ENCODE peak calls at places on chromosomes 1 and 21, in five cellular contexts. J is CD4-positive, alpha-beta memory T cell; I is IMR-90; G is pancreas; T is A549. Z is an unnamed sample. For H3K4me1, the result is how much of the 10 kb centered on the place peaks cover.

GRCh38 chr1:3597599-3597964 is 13.7 kb downstream of the MEGF6 start:
- DNase-seq in T (no peak), J (no peak), I (no peak), G (no peak), Z (peak)

GRCh38 chr1:54282101-54282847 is 82.3 kb downstream of the MRPL37 start:
- DNase-seq in G (peak), T (no peak), J (no peak), I (no peak), Z (no peak)

GRCh38 chr1:192767798-192768197 is 41.0 kb upstream of the RGS2 start:
- DNase-seq in G (no peak), I (no peak), T (no peak), J (no peak), Z (no peak)

GRCh38 chr1:1068374-1069060 is 5.6 kb downstream of the RNF223 start:
- DNase-seq in G (peak), T (no peak), I (no peak), J (peak), Z (peak)

GRCh38 chr1:228963795-228964177 is 228.5 kb downstream of the RHOU start:
- DNase-seq in I (no peak), G (no peak), T (no peak), J (no peak), Z (no peak)

GRCh38 chr1:183840140-183840539 is 35.2 kb downstream of the RGL1 start:
- DNase-seq in G (no peak), J (no peak), I (peak), T (peak), Z (no peak)

GRCh38 chr1:22290157-22290556 is 147.3 kb upstream of the WNT4 start:
- DNase-seq in I (no peak), T (no peak), J (no peak), G (no peak), Z (no peak)

GRCh38 chr1:55375617-55376258 is 160.6 kb upstream of the USP24 start:
- DNase-seq in T (peak), J (no peak), G (peak), I (peak), Z (no peak)

GRCh38 chr1:203627819-203628184 is 1.2 kb downstream of the ATP2B4 start:
- DNase-seq in T (no peak), J (peak), I (no peak), G (no peak), Z (no peak)

GRCh38 chr1:112881742-112882127 is 74.3 kb downstream of the SLC16A1 start:
- DNase-seq in T (no peak), I (peak), J (no peak), G (no peak), Z (no peak)

GRCh38 chr1:2044510-2045319 is 5.5 kb upstream of the PRKCZ start:
- DNase-seq in I (peak), T (peak), J (peak), G (peak), Z (peak)

GRCh38 chr1:44407430-44408180 is 2.5 kb downstream of the RNF220 start:
- DNase-seq in G (no peak), J (no peak), T (no peak), I (no peak), Z (no peak)

GRCh38 chr1:45796381-45796780 is 7.0 kb upstream of the MAST2 start:
- DNase-seq in J (no peak), I (no peak), T (no peak), G (no peak), Z (no peak)

GRCh38 chr21:42079939-42080787 is 9.0 kb downstream of the UMODL1 start:
- DNase-seq in J (no peak), I (peak), G (no peak), T (no peak), Z (no peak)

GRCh38 chr1:69888657-69889056 is 316.7 kb downstream of the LRRC40 start:
- DNase-seq in J (no peak), I (no peak), T (no peak), G (no peak), Z (no peak)

GRCh38 chr1:93775224-93775623 is 93.6 kb upstream of the BCAR3 start:
- DNase-seq in I (no peak), G (no peak), T (peak), J (no peak), Z (no peak)

GRCh38 chr1:221431068-221431651 is 310.7 kb downstream of the DUSP10 start:
- DNase-seq in J (no peak), I (peak), T (no peak), G (no peak), Z (no peak)

GRCh38 chr1:90371106-90371813 is 345.8 kb downstream of the BARHL2 start:
- DNase-seq in J (no peak), T (no peak), G (no peak), I (peak), Z (no peak)

GRCh38 chr1:41587791-41588190 is 103.3 kb upstream of the EDN2 start:
- DNase-seq in J (no peak), G (no peak), T (no peak), I (no peak), Z (no peak)

DNA sequence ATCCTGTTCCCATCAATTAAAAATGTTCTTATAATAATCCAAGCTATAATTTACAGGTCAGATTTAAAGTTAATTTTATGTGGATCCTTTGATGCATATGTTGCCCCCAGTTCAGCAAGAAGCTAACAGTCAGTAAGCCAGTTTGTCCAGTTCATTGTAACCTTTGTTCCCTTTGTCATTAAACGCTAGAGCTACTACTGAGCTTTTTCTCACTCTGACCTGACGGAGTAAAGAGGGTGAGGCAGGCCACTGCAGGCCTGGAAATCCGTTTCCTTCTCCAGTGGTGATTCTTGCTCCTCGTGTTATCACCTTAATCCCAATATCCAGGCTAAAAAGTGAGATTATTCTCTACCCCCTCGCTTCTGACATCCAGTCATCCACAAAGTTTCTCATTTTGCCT is 10.2 kb downstream of the YBX1 start:
- DNase-seq in I (no peak), G (no peak), J (no peak), T (no peak), Z (no peak)
- H3K27ac ChIP-seq in I (no peak), G (peak), J (no peak), T (no peak), Z (no peak)

DNA sequence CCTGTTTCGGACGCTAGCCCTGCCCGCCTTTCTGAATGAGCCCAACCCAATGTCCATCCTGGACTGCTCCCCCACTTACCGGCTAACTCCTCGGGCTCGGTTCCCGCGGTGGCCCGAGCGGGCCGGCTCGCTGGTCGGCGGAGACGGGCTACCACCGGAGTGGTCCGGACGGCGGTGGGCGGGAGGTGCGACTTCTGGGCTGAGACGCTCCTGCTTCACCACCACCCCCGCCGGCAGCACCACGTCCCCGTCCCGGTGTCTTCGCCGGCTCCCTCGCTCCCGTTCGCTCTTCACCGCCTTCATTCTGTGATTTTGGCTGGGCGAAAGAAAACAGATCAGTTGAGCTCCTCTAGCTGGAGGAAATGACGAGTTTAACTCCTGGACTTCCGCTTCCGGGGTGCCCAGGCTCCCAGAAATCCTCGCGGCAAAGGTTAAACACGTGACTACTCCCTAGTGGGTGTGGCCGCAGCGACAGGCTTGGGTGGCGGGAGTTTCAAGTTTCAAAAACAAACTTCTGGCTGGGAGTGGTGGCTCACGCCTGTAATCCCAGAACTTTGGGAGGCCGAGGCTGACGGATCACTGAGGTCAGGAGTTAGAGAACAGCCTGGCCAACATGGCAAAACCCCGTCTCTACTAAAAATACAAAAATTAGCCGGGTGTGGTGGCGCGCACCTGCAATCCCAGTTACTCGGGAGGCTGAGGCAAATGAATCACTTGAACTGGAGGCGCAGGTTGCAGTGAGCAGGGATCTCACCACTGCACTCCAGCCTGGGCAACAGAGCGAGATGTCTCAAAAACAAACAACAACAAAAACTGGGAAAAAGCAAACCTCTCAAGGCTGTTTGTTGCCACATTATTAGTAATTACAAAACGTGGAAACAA is at the start of gene SNIP1:
- DNase-seq in G (peak), J (peak), I (peak), T (peak), Z (peak)
- H3K4me3 ChIP-seq in G (peak), J (peak), I (peak), T (peak), Z (peak)

GRCh38 chr21:45975017-45975595 is 6.5 kb upstream of the COL6A1 start:
- DNase-seq in T (no peak), J (no peak), I (peak), G (no peak), Z (no peak)
- H3K4me1 ChIP-seq in T (under half), J (under half), I (half or more), G (under half), Z (under half)

GRCh38 chr21:16072176-16072575 is 342.4 kb downstream of the USP25 start:
- DNase-seq in T (no peak), I (no peak), G (no peak), J (no peak), Z (no peak)
- H3K27ac ChIP-seq in T (no peak), I (no peak), G (no peak), J (no peak), Z (no peak)